ENCODE peak calls at places on chromosomes 13 and 19, in five cellular contexts. One of them, this sample, is unnamed.

GRCh38 chr13:40389081-40389641 is 277.3 kb downstream of the FOXO1 start:
- DNase-seq in tibial artery: no peak
- DNase-seq in GM20000: peak
- DNase-seq in AG09309: no peak
- DNase-seq in endothelial cell: no peak
- DNase-seq in this sample: no peak

GRCh38 chr19:18745931-18746330 is 45.2 kb downstream of the COMP start:
- DNase-seq in GM20000: no peak
- DNase-seq in AG09309: no peak
- DNase-seq in tibial artery: no peak
- DNase-seq in endothelial cell: no peak
- DNase-seq in this sample: no peak

GRCh38 chr13:108895220-108895704 is 265.9 kb downstream of the MYO16 start:
- DNase-seq in endothelial cell: peak
- DNase-seq in GM20000: peak
- DNase-seq in tibial artery: no peak
- DNase-seq in AG09309: no peak
- DNase-seq in this sample: no peak

GRCh38 chr19:38389101-38389925 is 816 bp downstream of the SPRED3 start:
- DNase-seq in endothelial cell: peak
- DNase-seq in AG09309: no peak
- DNase-seq in GM20000: no peak
- DNase-seq in tibial artery: peak
- DNase-seq in this sample: peak

GRCh38 chr19:18453269-18454024 is 15.5 kb upstream of the ISYNA1 start:
- DNase-seq in AG09309: no peak
- DNase-seq in GM20000: no peak
- DNase-seq in endothelial cell: no peak
- DNase-seq in tibial artery: no peak
- DNase-seq in this sample: no peak

GRCh38 chr13:22432690-22433089 is 748.1 kb upstream of the SGCG start:
- DNase-seq in GM20000: no peak
- DNase-seq in AG09309: no peak
- DNase-seq in endothelial cell: no peak
- DNase-seq in tibial artery: no peak
- DNase-seq in this sample: no peak

GRCh38 chr13:69198706-69199105 is 908.9 kb upstream of the ATXN8OS start:
- DNase-seq in endothelial cell: no peak
- DNase-seq in GM20000: no peak
- DNase-seq in AG09309: no peak
- DNase-seq in tibial artery: no peak
- DNase-seq in this sample: no peak

GRCh38 chr19:49570997-49571676 is 9.2 kb downstream of the NOSIP start:
- DNase-seq in endothelial cell: no peak
- DNase-seq in tibial artery: no peak
- DNase-seq in GM20000: no peak
- DNase-seq in AG09309: no peak
- DNase-seq in this sample: no peak

GRCh38 chr13:71659427-71659826 is 207.6 kb downstream of the DACH1 start:
- DNase-seq in AG09309: no peak
- DNase-seq in endothelial cell: no peak
- DNase-seq in tibial artery: no peak
- DNase-seq in GM20000: no peak
- DNase-seq in this sample: no peak

GRCh38 chr13:114046447-114046846 is 72.6 kb upstream of the C13orf46 start:
- DNase-seq in endothelial cell: no peak
- DNase-seq in AG09309: no peak
- DNase-seq in GM20000: no peak
- DNase-seq in tibial artery: no peak
- DNase-seq in this sample: no peak

GRCh38 chr13:96089139-96089538 is 768 bp upstream of the HS6ST3 start:
- DNase-seq in GM20000: no peak
- DNase-seq in tibial artery: no peak
- DNase-seq in endothelial cell: no peak
- DNase-seq in AG09309: no peak
- DNase-seq in this sample: no peak

GRCh38 chr13:33639640-33640080 is 178.3 kb upstream of the RFC3 start:
- DNase-seq in AG09309: no peak
- DNase-seq in tibial artery: no peak
- DNase-seq in endothelial cell: no peak
- DNase-seq in GM20000: peak
- DNase-seq in this sample: no peak

GRCh38 chr19:18006895-18007604 is 920 bp upstream of the ARRDC2 start:
- DNase-seq in AG09309: no peak
- DNase-seq in tibial artery: peak
- DNase-seq in GM20000: peak
- DNase-seq in endothelial cell: peak
- DNase-seq in this sample: peak

GRCh38 chr13:33207616-33207964 is 78.0 kb downstream of the STARD13 start:
- DNase-seq in tibial artery: no peak
- DNase-seq in AG09309: peak
- DNase-seq in GM20000: no peak
- DNase-seq in endothelial cell: no peak
- DNase-seq in this sample: no peak

GRCh38 chr19:39427707-39428106 is 8.0 kb downstream of the RPS16 start:
- DNase-seq in AG09309: no peak
- DNase-seq in endothelial cell: no peak
- DNase-seq in GM20000: no peak
- DNase-seq in tibial artery: no peak
- DNase-seq in this sample: no peak

GRCh38 chr19:3509566-3509989 is 3.5 kb downstream of the FZR1 start:
- DNase-seq in AG09309: no peak
- DNase-seq in tibial artery: no peak
- DNase-seq in GM20000: no peak
- DNase-seq in endothelial cell: no peak
- DNase-seq in this sample: no peak

GRCh38 chr13:113109151-113110047 is 3.8 kb downstream of the F7 start:
- DNase-seq in AG09309: no peak
- DNase-seq in endothelial cell: no peak
- DNase-seq in GM20000: no peak
- DNase-seq in tibial artery: no peak
- DNase-seq in this sample: peak

GRCh38 chr19:14412436-14413071 is 6.6 kb downstream of the DDX39A start:
- DNase-seq in endothelial cell: no peak
- DNase-seq in AG09309: no peak
- DNase-seq in GM20000: no peak
- DNase-seq in tibial artery: no peak
- DNase-seq in this sample: no peak

GRCh38 chr19:1067341-1068103 is 555 bp downstream of the ARHGAP45 start:
- DNase-seq in GM20000: no peak
- DNase-seq in AG09309: no peak
- DNase-seq in endothelial cell: no peak
- DNase-seq in tibial artery: no peak
- DNase-seq in this sample: no peak

GRCh38 chr13:113009743-113010509 is 40.9 kb downstream of the MCF2L start:
- DNase-seq in endothelial cell: no peak
- DNase-seq in GM20000: no peak
- DNase-seq in AG09309: no peak
- DNase-seq in tibial artery: no peak
- DNase-seq in this sample: no peak

GRCh38 chr19:10655457-10656312 is 1.5 kb downstream of the ILF3 start:
- DNase-seq in endothelial cell: peak
- DNase-seq in GM20000: no peak
- DNase-seq in tibial artery: no peak
- DNase-seq in AG09309: no peak
- DNase-seq in this sample: peak

GRCh38 chr13:46184277-46184699 is 2.3 kb upstream of the LCP1 start:
- DNase-seq in GM20000: peak
- DNase-seq in tibial artery: no peak
- DNase-seq in endothelial cell: peak
- DNase-seq in AG09309: no peak
- DNase-seq in this sample: peak

GRCh38 chr19:48501446-48501960 is 10.1 kb downstream of the LMTK3 start:
- DNase-seq in AG09309: no peak
- DNase-seq in tibial artery: peak
- DNase-seq in endothelial cell: no peak
- DNase-seq in GM20000: peak
- DNase-seq in this sample: peak

GRCh38 chr19:35757231-35757748 is 461 bp upstream of the HSPB6 start:
- DNase-seq in tibial artery: peak
- DNase-seq in GM20000: no peak
- DNase-seq in AG09309: peak
- DNase-seq in endothelial cell: peak
- DNase-seq in this sample: peak

GRCh38 chr13:43664700-43665191 is 122.0 kb downstream of the ENOX1 start:
- DNase-seq in endothelial cell: no peak
- DNase-seq in AG09309: peak
- DNase-seq in tibial artery: no peak
- DNase-seq in GM20000: no peak
- DNase-seq in this sample: peak

GRCh38 chr13:30153871-30154426 is 153.4 kb downstream of the KATNAL1 start:
- DNase-seq in tibial artery: no peak
- DNase-seq in endothelial cell: no peak
- DNase-seq in GM20000: no peak
- DNase-seq in AG09309: no peak
- DNase-seq in this sample: peak

GRCh38 chr19:47598407-47599349 is 10.3 kb upstream of the BICRA start:
- DNase-seq in AG09309: peak
- DNase-seq in tibial artery: peak
- DNase-seq in endothelial cell: no peak
- DNase-seq in GM20000: no peak
- DNase-seq in this sample: no peak

GRCh38 chr19:49132974-49133609 is 13.7 kb downstream of the PPFIA3 start:
- DNase-seq in tibial artery: no peak
- DNase-seq in AG09309: no peak
- DNase-seq in endothelial cell: no peak
- DNase-seq in GM20000: no peak
- DNase-seq in this sample: no peak

GRCh38 chr13:111555906-111556305 is 235.5 kb downstream of the TEX29 start:
- DNase-seq in endothelial cell: no peak
- DNase-seq in AG09309: no peak
- DNase-seq in tibial artery: no peak
- DNase-seq in GM20000: no peak
- DNase-seq in this sample: no peak

GRCh38 chr13:114115191-114115671 is 17.2 kb downstream of the RASA3 start:
- DNase-seq in GM20000: no peak
- DNase-seq in tibial artery: peak
- DNase-seq in endothelial cell: no peak
- DNase-seq in AG09309: no peak
- DNase-seq in this sample: no peak

GRCh38 chr13:110886475-110887241 is 28.2 kb downstream of the ANKRD10 start:
- DNase-seq in GM20000: no peak
- DNase-seq in AG09309: no peak
- DNase-seq in tibial artery: no peak
- DNase-seq in endothelial cell: no peak
- DNase-seq in this sample: no peak

GRCh38 chr19:8306235-8307054 is 1.7 kb downstream of the CD320 start:
- DNase-seq in tibial artery: peak
- DNase-seq in GM20000: no peak
- DNase-seq in endothelial cell: peak
- DNase-seq in AG09309: no peak
- DNase-seq in this sample: no peak

GRCh38 chr13:29976535-29976934 is 126.1 kb upstream of the UBL3 start:
- DNase-seq in GM20000: no peak
- DNase-seq in endothelial cell: no peak
- DNase-seq in tibial artery: no peak
- DNase-seq in AG09309: no peak
- DNase-seq in this sample: no peak

GRCh38 chr13:33099860-33100259 is 83.6 kb downstream of the KL start:
- DNase-seq in GM20000: no peak
- DNase-seq in endothelial cell: no peak
- DNase-seq in tibial artery: no peak
- DNase-seq in AG09309: no peak
- DNase-seq in this sample: no peak

GRCh38 chr19:29887498-29887897 is 54.5 kb upstream of the URI1 start:
- DNase-seq in tibial artery: no peak
- DNase-seq in AG09309: no peak
- DNase-seq in endothelial cell: peak
- DNase-seq in GM20000: no peak
- DNase-seq in this sample: no peak
- TF ChIP-seq CTCF in tibial artery: no peak
- TF ChIP-seq CTCF in AG09309: peak
- TF ChIP-seq CTCF in endothelial cell: no peak
- TF ChIP-seq CTCF in GM20000: no peak
- TF ChIP-seq CTCF in this sample: no peak

GRCh38 chr13:37074703-37075102 is 15.2 kb upstream of the SUPT20H start:
- DNase-seq in endothelial cell: no peak
- DNase-seq in tibial artery: no peak
- DNase-seq in GM20000: no peak
- DNase-seq in AG09309: no peak
- DNase-seq in this sample: no peak
- TF ChIP-seq CTCF in endothelial cell: no peak
- TF ChIP-seq CTCF in tibial artery: peak
- TF ChIP-seq CTCF in GM20000: no peak
- TF ChIP-seq CTCF in AG09309: peak
- TF ChIP-seq CTCF in this sample: peak

GRCh38 chr13:20492641-20493040 is 33.0 kb downstream of the CRYL1 start:
- DNase-seq in tibial artery: no peak
- DNase-seq in endothelial cell: peak
- DNase-seq in GM20000: peak
- DNase-seq in AG09309: no peak
- DNase-seq in this sample: peak

GRCh38 chr13:20492036-20492435 is 33.6 kb downstream of the CRYL1 start:
- DNase-seq in GM20000: no peak
- DNase-seq in AG09309: no peak
- DNase-seq in endothelial cell: no peak
- DNase-seq in tibial artery: no peak
- DNase-seq in this sample: no peak

GRCh38 chr13:20494656-20495055 is 31.0 kb downstream of the CRYL1 start:
- DNase-seq in tibial artery: no peak
- DNase-seq in AG09309: no peak
- DNase-seq in endothelial cell: no peak
- DNase-seq in GM20000: no peak
- DNase-seq in this sample: no peak

GRCh38 chr13:20487927-20488326 is 37.7 kb downstream of the CRYL1 start:
- DNase-seq in endothelial cell: no peak
- DNase-seq in tibial artery: no peak
- DNase-seq in GM20000: no peak
- DNase-seq in AG09309: no peak
- DNase-seq in this sample: no peak

GRCh38 chr13:20489185-20489820 is 36.4 kb downstream of the CRYL1 start:
- DNase-seq in endothelial cell: no peak
- DNase-seq in tibial artery: no peak
- DNase-seq in GM20000: peak
- DNase-seq in AG09309: no peak
- DNase-seq in this sample: no peak
- TF ChIP-seq CTCF in endothelial cell: no peak
- TF ChIP-seq CTCF in tibial artery: peak
- TF ChIP-seq CTCF in GM20000: peak
- TF ChIP-seq CTCF in AG09309: peak
- TF ChIP-seq CTCF in this sample: no peak

GRCh38 chr19:32336259-32337111 is 8.9 kb upstream of the ZNF507 start:
- DNase-seq in AG09309: no peak
- DNase-seq in tibial artery: no peak
- DNase-seq in endothelial cell: no peak
- DNase-seq in GM20000: no peak
- DNase-seq in this sample: no peak
- TF ChIP-seq CTCF in AG09309: peak
- TF ChIP-seq CTCF in tibial artery: no peak
- TF ChIP-seq CTCF in endothelial cell: no peak
- TF ChIP-seq CTCF in GM20000: no peak
- TF ChIP-seq CTCF in this sample: no peak

GRCh38 chr13:50796463-50796862 is 47.0 kb downstream of the DLEU7 start:
- DNase-seq in tibial artery: no peak
- DNase-seq in endothelial cell: no peak
- DNase-seq in GM20000: no peak
- DNase-seq in AG09309: no peak
- DNase-seq in this sample: no peak
- TF ChIP-seq CTCF in tibial artery: no peak
- TF ChIP-seq CTCF in endothelial cell: no peak
- TF ChIP-seq CTCF in GM20000: no peak
- TF ChIP-seq CTCF in AG09309: no peak
- TF ChIP-seq CTCF in this sample: no peak

GRCh38 chr19:12872941-12873890 is 8.0 kb downstream of the DNASE2 start:
- DNase-seq in AG09309: no peak
- DNase-seq in GM20000: peak
- DNase-seq in tibial artery: peak
- DNase-seq in endothelial cell: no peak
- DNase-seq in this sample: peak
- TF ChIP-seq CTCF in AG09309: no peak
- TF ChIP-seq CTCF in GM20000: no peak
- TF ChIP-seq CTCF in tibial artery: no peak
- TF ChIP-seq CTCF in endothelial cell: no peak
- TF ChIP-seq CTCF in this sample: no peak

This sample was measured in nephron progenitor cell.